ENCODE peak calls at places on chromosomes 1 and 21, in nine cellular contexts. One of them, this sample, is unnamed.

GRCh38 chr1:167126811-167127210 is 32.9 kb downstream of the STYXL2 start:
- DNase-seq in HFFc6: no peak
- DNase-seq in activated naive CD4-positive, alpha-beta T cell treated with anti-CD3 and anti-CD28 coated beads, Interleukin-2, amount 10 ng/mL, durations not matched to agents 7 days and 5 days: no peak
- DNase-seq in fibroblast of the conjunctiva: no peak
- DNase-seq in T-cell: no peak
- DNase-seq in stimulated activated CD4-positive, alpha-beta T cell treated with anti-CD3 and anti-CD28 coated beads, Interleukin-2, amount 100 ng/mL, for 48 hours: no peak
- DNase-seq in keratinocyte: no peak
- DNase-seq in stimulated activated CD8-positive, alpha-beta memory T cell treated with anti-CD3 and anti-CD28 coated beads, Interleukin-7, amount 100 ng/mL, for 24 hours: no peak
- DNase-seq in CD4-positive, alpha-beta T cell: no peak
- DNase-seq in this sample: no peak

GRCh38 chr1:162854245-162854860 is 6.6 kb downstream of the CCDC190 start:
- DNase-seq in stimulated activated CD4-positive, alpha-beta T cell treated with anti-CD3 and anti-CD28 coated beads, Interleukin-2, amount 100 ng/mL, for 48 hours: peak
- DNase-seq in HFFc6: peak
- DNase-seq in T-cell: no peak
- DNase-seq in CD4-positive, alpha-beta T cell: peak
- DNase-seq in stimulated activated CD8-positive, alpha-beta memory T cell treated with anti-CD3 and anti-CD28 coated beads, Interleukin-7, amount 100 ng/mL, for 24 hours: peak
- DNase-seq in keratinocyte: no peak
- DNase-seq in activated naive CD4-positive, alpha-beta T cell treated with anti-CD3 and anti-CD28 coated beads, Interleukin-2, amount 10 ng/mL, durations not matched to agents 7 days and 5 days: peak
- DNase-seq in fibroblast of the conjunctiva: peak
- DNase-seq in this sample: peak

GRCh38 chr21:16775056-16775455 is 737.8 kb upstream of the CXADR start:
- DNase-seq in stimulated activated CD4-positive, alpha-beta T cell treated with anti-CD3 and anti-CD28 coated beads, Interleukin-2, amount 100 ng/mL, for 48 hours: no peak
- DNase-seq in HFFc6: no peak
- DNase-seq in stimulated activated CD8-positive, alpha-beta memory T cell treated with anti-CD3 and anti-CD28 coated beads, Interleukin-7, amount 100 ng/mL, for 24 hours: no peak
- DNase-seq in activated naive CD4-positive, alpha-beta T cell treated with anti-CD3 and anti-CD28 coated beads, Interleukin-2, amount 10 ng/mL, durations not matched to agents 7 days and 5 days: no peak
- DNase-seq in fibroblast of the conjunctiva: no peak
- DNase-seq in CD4-positive, alpha-beta T cell: no peak
- DNase-seq in keratinocyte: no peak
- DNase-seq in T-cell: no peak
- DNase-seq in this sample: no peak

GRCh38 chr1:44447051-44447806 is 42.2 kb downstream of the RNF220 start:
- DNase-seq in fibroblast of the conjunctiva: no peak
- DNase-seq in keratinocyte: no peak
- DNase-seq in CD4-positive, alpha-beta T cell: no peak
- DNase-seq in stimulated activated CD8-positive, alpha-beta memory T cell treated with anti-CD3 and anti-CD28 coated beads, Interleukin-7, amount 100 ng/mL, for 24 hours: no peak
- DNase-seq in HFFc6: no peak
- DNase-seq in activated naive CD4-positive, alpha-beta T cell treated with anti-CD3 and anti-CD28 coated beads, Interleukin-2, amount 10 ng/mL, durations not matched to agents 7 days and 5 days: no peak
- DNase-seq in T-cell: no peak
- DNase-seq in stimulated activated CD4-positive, alpha-beta T cell treated with anti-CD3 and anti-CD28 coated beads, Interleukin-2, amount 100 ng/mL, for 48 hours: no peak
- DNase-seq in this sample: no peak

GRCh38 chr1:26724938-26725337 is 29.1 kb downstream of the ARID1A start:
- DNase-seq in stimulated activated CD4-positive, alpha-beta T cell treated with anti-CD3 and anti-CD28 coated beads, Interleukin-2, amount 100 ng/mL, for 48 hours: no peak
- DNase-seq in activated naive CD4-positive, alpha-beta T cell treated with anti-CD3 and anti-CD28 coated beads, Interleukin-2, amount 10 ng/mL, durations not matched to agents 7 days and 5 days: no peak
- DNase-seq in HFFc6: no peak
- DNase-seq in stimulated activated CD8-positive, alpha-beta memory T cell treated with anti-CD3 and anti-CD28 coated beads, Interleukin-7, amount 100 ng/mL, for 24 hours: no peak
- DNase-seq in CD4-positive, alpha-beta T cell: no peak
- DNase-seq in fibroblast of the conjunctiva: no peak
- DNase-seq in T-cell: no peak
- DNase-seq in keratinocyte: no peak
- DNase-seq in this sample: no peak

GRCh38 chr1:39538531-39539251 is 37.9 kb downstream of the PABPC4 start:
- DNase-seq in activated naive CD4-positive, alpha-beta T cell treated with anti-CD3 and anti-CD28 coated beads, Interleukin-2, amount 10 ng/mL, durations not matched to agents 7 days and 5 days: no peak
- DNase-seq in fibroblast of the conjunctiva: no peak
- DNase-seq in HFFc6: no peak
- DNase-seq in T-cell: no peak
- DNase-seq in stimulated activated CD4-positive, alpha-beta T cell treated with anti-CD3 and anti-CD28 coated beads, Interleukin-2, amount 100 ng/mL, for 48 hours: no peak
- DNase-seq in keratinocyte: no peak
- DNase-seq in CD4-positive, alpha-beta T cell: no peak
- DNase-seq in stimulated activated CD8-positive, alpha-beta memory T cell treated with anti-CD3 and anti-CD28 coated beads, Interleukin-7, amount 100 ng/mL, for 24 hours: no peak
- DNase-seq in this sample: no peak

GRCh38 chr1:9119745-9120144 is 9.2 kb downstream of the GPR157 start:
- DNase-seq in stimulated activated CD8-positive, alpha-beta memory T cell treated with anti-CD3 and anti-CD28 coated beads, Interleukin-7, amount 100 ng/mL, for 24 hours: no peak
- DNase-seq in stimulated activated CD4-positive, alpha-beta T cell treated with anti-CD3 and anti-CD28 coated beads, Interleukin-2, amount 100 ng/mL, for 48 hours: no peak
- DNase-seq in T-cell: no peak
- DNase-seq in HFFc6: no peak
- DNase-seq in activated naive CD4-positive, alpha-beta T cell treated with anti-CD3 and anti-CD28 coated beads, Interleukin-2, amount 10 ng/mL, durations not matched to agents 7 days and 5 days: no peak
- DNase-seq in keratinocyte: no peak
- DNase-seq in fibroblast of the conjunctiva: no peak
- DNase-seq in CD4-positive, alpha-beta T cell: no peak
- DNase-seq in this sample: no peak

GRCh38 chr1:228872080-228872479 is 136.8 kb downstream of the RHOU start:
- DNase-seq in T-cell: no peak
- DNase-seq in activated naive CD4-positive, alpha-beta T cell treated with anti-CD3 and anti-CD28 coated beads, Interleukin-2, amount 10 ng/mL, durations not matched to agents 7 days and 5 days: no peak
- DNase-seq in stimulated activated CD8-positive, alpha-beta memory T cell treated with anti-CD3 and anti-CD28 coated beads, Interleukin-7, amount 100 ng/mL, for 24 hours: no peak
- DNase-seq in keratinocyte: no peak
- DNase-seq in stimulated activated CD4-positive, alpha-beta T cell treated with anti-CD3 and anti-CD28 coated beads, Interleukin-2, amount 100 ng/mL, for 48 hours: no peak
- DNase-seq in HFFc6: no peak
- DNase-seq in fibroblast of the conjunctiva: no peak
- DNase-seq in CD4-positive, alpha-beta T cell: no peak
- DNase-seq in this sample: no peak

GRCh38 chr21:32387151-32387550 is 5.7 kb downstream of the URB1 start:
- DNase-seq in keratinocyte: no peak
- DNase-seq in HFFc6: no peak
- DNase-seq in fibroblast of the conjunctiva: no peak
- DNase-seq in activated naive CD4-positive, alpha-beta T cell treated with anti-CD3 and anti-CD28 coated beads, Interleukin-2, amount 10 ng/mL, durations not matched to agents 7 days and 5 days: no peak
- DNase-seq in T-cell: no peak
- DNase-seq in stimulated activated CD4-positive, alpha-beta T cell treated with anti-CD3 and anti-CD28 coated beads, Interleukin-2, amount 100 ng/mL, for 48 hours: no peak
- DNase-seq in CD4-positive, alpha-beta T cell: no peak
- DNase-seq in stimulated activated CD8-positive, alpha-beta memory T cell treated with anti-CD3 and anti-CD28 coated beads, Interleukin-7, amount 100 ng/mL, for 24 hours: no peak
- DNase-seq in this sample: no peak

GRCh38 chr1:66480162-66480561 is 53.8 kb upstream of the SGIP1 start:
- DNase-seq in CD4-positive, alpha-beta T cell: no peak
- DNase-seq in stimulated activated CD4-positive, alpha-beta T cell treated with anti-CD3 and anti-CD28 coated beads, Interleukin-2, amount 100 ng/mL, for 48 hours: no peak
- DNase-seq in stimulated activated CD8-positive, alpha-beta memory T cell treated with anti-CD3 and anti-CD28 coated beads, Interleukin-7, amount 100 ng/mL, for 24 hours: no peak
- DNase-seq in keratinocyte: no peak
- DNase-seq in T-cell: no peak
- DNase-seq in activated naive CD4-positive, alpha-beta T cell treated with anti-CD3 and anti-CD28 coated beads, Interleukin-2, amount 10 ng/mL, durations not matched to agents 7 days and 5 days: no peak
- DNase-seq in HFFc6: no peak
- DNase-seq in fibroblast of the conjunctiva: no peak
- DNase-seq in this sample: no peak

GRCh38 chr21:44571296-44571695 is 2.2 kb upstream of the KRTAP10-4 start:
- DNase-seq in stimulated activated CD8-positive, alpha-beta memory T cell treated with anti-CD3 and anti-CD28 coated beads, Interleukin-7, amount 100 ng/mL, for 24 hours: no peak
- DNase-seq in HFFc6: no peak
- DNase-seq in stimulated activated CD4-positive, alpha-beta T cell treated with anti-CD3 and anti-CD28 coated beads, Interleukin-2, amount 100 ng/mL, for 48 hours: no peak
- DNase-seq in fibroblast of the conjunctiva: no peak
- DNase-seq in T-cell: no peak
- DNase-seq in CD4-positive, alpha-beta T cell: no peak
- DNase-seq in keratinocyte: no peak
- DNase-seq in activated naive CD4-positive, alpha-beta T cell treated with anti-CD3 and anti-CD28 coated beads, Interleukin-2, amount 10 ng/mL, durations not matched to agents 7 days and 5 days: no peak
- DNase-seq in this sample: no peak

GRCh38 chr1:112496290-112496689 is 12.5 kb upstream of the WNT2B start:
- DNase-seq in T-cell: no peak
- DNase-seq in stimulated activated CD8-positive, alpha-beta memory T cell treated with anti-CD3 and anti-CD28 coated beads, Interleukin-7, amount 100 ng/mL, for 24 hours: no peak
- DNase-seq in activated naive CD4-positive, alpha-beta T cell treated with anti-CD3 and anti-CD28 coated beads, Interleukin-2, amount 10 ng/mL, durations not matched to agents 7 days and 5 days: no peak
- DNase-seq in fibroblast of the conjunctiva: no peak
- DNase-seq in keratinocyte: no peak
- DNase-seq in HFFc6: no peak
- DNase-seq in CD4-positive, alpha-beta T cell: no peak
- DNase-seq in stimulated activated CD4-positive, alpha-beta T cell treated with anti-CD3 and anti-CD28 coated beads, Interleukin-2, amount 100 ng/mL, for 48 hours: no peak
- DNase-seq in this sample: no peak

GRCh38 chr1:40014812-40015594 is 25.5 kb upstream of the CAP1 start:
- DNase-seq in fibroblast of the conjunctiva: peak
- DNase-seq in T-cell: no peak
- DNase-seq in HFFc6: peak
- DNase-seq in stimulated activated CD8-positive, alpha-beta memory T cell treated with anti-CD3 and anti-CD28 coated beads, Interleukin-7, amount 100 ng/mL, for 24 hours: no peak
- DNase-seq in keratinocyte: peak
- DNase-seq in CD4-positive, alpha-beta T cell: no peak
- DNase-seq in stimulated activated CD4-positive, alpha-beta T cell treated with anti-CD3 and anti-CD28 coated beads, Interleukin-2, amount 100 ng/mL, for 48 hours: no peak
- DNase-seq in activated naive CD4-positive, alpha-beta T cell treated with anti-CD3 and anti-CD28 coated beads, Interleukin-2, amount 10 ng/mL, durations not matched to agents 7 days and 5 days: no peak
- DNase-seq in this sample: no peak

GRCh38 chr1:237817277-237817676 is 73.4 kb downstream of the ZP4 start:
- DNase-seq in HFFc6: peak
- DNase-seq in stimulated activated CD4-positive, alpha-beta T cell treated with anti-CD3 and anti-CD28 coated beads, Interleukin-2, amount 100 ng/mL, for 48 hours: no peak
- DNase-seq in T-cell: no peak
- DNase-seq in stimulated activated CD8-positive, alpha-beta memory T cell treated with anti-CD3 and anti-CD28 coated beads, Interleukin-7, amount 100 ng/mL, for 24 hours: no peak
- DNase-seq in fibroblast of the conjunctiva: no peak
- DNase-seq in keratinocyte: no peak
- DNase-seq in activated naive CD4-positive, alpha-beta T cell treated with anti-CD3 and anti-CD28 coated beads, Interleukin-2, amount 10 ng/mL, durations not matched to agents 7 days and 5 days: no peak
- DNase-seq in CD4-positive, alpha-beta T cell: no peak
- DNase-seq in this sample: no peak

GRCh38 chr1:205610781-205611473 is 20.9 kb downstream of the ELK4 start:
- DNase-seq in CD4-positive, alpha-beta T cell: no peak
- DNase-seq in activated naive CD4-positive, alpha-beta T cell treated with anti-CD3 and anti-CD28 coated beads, Interleukin-2, amount 10 ng/mL, durations not matched to agents 7 days and 5 days: no peak
- DNase-seq in HFFc6: no peak
- DNase-seq in T-cell: no peak
- DNase-seq in stimulated activated CD4-positive, alpha-beta T cell treated with anti-CD3 and anti-CD28 coated beads, Interleukin-2, amount 100 ng/mL, for 48 hours: no peak
- DNase-seq in keratinocyte: no peak
- DNase-seq in fibroblast of the conjunctiva: no peak
- DNase-seq in stimulated activated CD8-positive, alpha-beta memory T cell treated with anti-CD3 and anti-CD28 coated beads, Interleukin-7, amount 100 ng/mL, for 24 hours: no peak
- DNase-seq in this sample: no peak

This sample was measured in SK-N-MC.